ENCODE peak calls at places on chromosomes 1 and 21, in eight cellular contexts. One of them, this sample, is unnamed.

GRCh38 chr1:109788695-109789521 is 25.2 kb upstream of the EPS8L3 start:
- DNase-seq in HL-60: peak
- DNase-seq in vagina: no peak
- DNase-seq in stomach: peak
- DNase-seq in IMR-90: no peak
- DNase-seq in PC-3: peak
- DNase-seq in CD8-positive, alpha-beta T cell: no peak
- DNase-seq in cardiac muscle cell: peak
- DNase-seq in this sample: peak

GRCh38 chr1:24900985-24901781 is 28.9 kb downstream of the RUNX3 start:
- DNase-seq in HL-60: no peak
- DNase-seq in vagina: no peak
- DNase-seq in stomach: peak
- DNase-seq in IMR-90: no peak
- DNase-seq in PC-3: no peak
- DNase-seq in CD8-positive, alpha-beta T cell: no peak
- DNase-seq in cardiac muscle cell: no peak
- DNase-seq in this sample: peak

GRCh38 chr1:3192359-3192758 is 123.4 kb downstream of the PRDM16 start:
- DNase-seq in HL-60: no peak
- DNase-seq in vagina: no peak
- DNase-seq in stomach: peak
- DNase-seq in IMR-90: no peak
- DNase-seq in PC-3: no peak
- DNase-seq in CD8-positive, alpha-beta T cell: no peak
- DNase-seq in cardiac muscle cell: no peak
- DNase-seq in this sample: no peak

GRCh38 chr1:85200367-85200869 is 398 bp downstream of the SYDE2 start:
- DNase-seq in HL-60: no peak
- DNase-seq in vagina: no peak
- DNase-seq in stomach: peak
- DNase-seq in IMR-90: no peak
- DNase-seq in PC-3: no peak
- DNase-seq in CD8-positive, alpha-beta T cell: peak
- DNase-seq in cardiac muscle cell: peak
- DNase-seq in this sample: peak

GRCh38 chr1:39992229-39992628 is 37.3 kb downstream of the MFSD2A start:
- DNase-seq in HL-60: no peak
- DNase-seq in vagina: no peak
- DNase-seq in stomach: no peak
- DNase-seq in IMR-90: peak
- DNase-seq in PC-3: no peak
- DNase-seq in CD8-positive, alpha-beta T cell: no peak
- DNase-seq in cardiac muscle cell: no peak
- DNase-seq in this sample: no peak

GRCh38 chr1:77565321-77565720 is 117.1 kb downstream of the ZZZ3 start:
- DNase-seq in HL-60: no peak
- DNase-seq in vagina: no peak
- DNase-seq in stomach: no peak
- DNase-seq in IMR-90: no peak
- DNase-seq in PC-3: no peak
- DNase-seq in CD8-positive, alpha-beta T cell: no peak
- DNase-seq in cardiac muscle cell: no peak
- DNase-seq in this sample: no peak

GRCh38 chr1:37817481-37817880 is 9.5 kb upstream of the YRDC start:
- DNase-seq in HL-60: no peak
- DNase-seq in vagina: no peak
- DNase-seq in stomach: peak
- DNase-seq in IMR-90: peak
- DNase-seq in PC-3: no peak
- DNase-seq in CD8-positive, alpha-beta T cell: no peak
- DNase-seq in cardiac muscle cell: no peak
- DNase-seq in this sample: no peak

GRCh38 chr1:81340258-81340657 is 460.5 kb upstream of the ADGRL2 start:
- DNase-seq in HL-60: no peak
- DNase-seq in vagina: no peak
- DNase-seq in stomach: no peak
- DNase-seq in IMR-90: no peak
- DNase-seq in PC-3: no peak
- DNase-seq in CD8-positive, alpha-beta T cell: no peak
- DNase-seq in cardiac muscle cell: no peak
- DNase-seq in this sample: no peak

GRCh38 chr1:233269656-233270055 is 25.9 kb downstream of the PCNX2 start:
- DNase-seq in HL-60: no peak
- DNase-seq in vagina: no peak
- DNase-seq in stomach: no peak
- DNase-seq in IMR-90: peak
- DNase-seq in PC-3: no peak
- DNase-seq in CD8-positive, alpha-beta T cell: no peak
- DNase-seq in cardiac muscle cell: no peak
- DNase-seq in this sample: no peak

GRCh38 chr21:29145354-29145782 is 14.9 kb downstream of the MAP3K7CL start:
- DNase-seq in HL-60: no peak
- DNase-seq in vagina: no peak
- DNase-seq in stomach: no peak
- DNase-seq in IMR-90: peak
- DNase-seq in PC-3: peak
- DNase-seq in CD8-positive, alpha-beta T cell: no peak
- DNase-seq in cardiac muscle cell: no peak
- DNase-seq in this sample: no peak

GRCh38 chr1:18179009-18179408 is 71.4 kb downstream of the IGSF21 start:
- DNase-seq in HL-60: no peak
- DNase-seq in vagina: no peak
- DNase-seq in stomach: no peak
- DNase-seq in IMR-90: no peak
- DNase-seq in PC-3: no peak
- DNase-seq in CD8-positive, alpha-beta T cell: no peak
- DNase-seq in cardiac muscle cell: no peak
- DNase-seq in this sample: no peak

GRCh38 chr1:18178125-18178524 is 70.5 kb downstream of the IGSF21 start:
- DNase-seq in HL-60: no peak
- DNase-seq in vagina: no peak
- DNase-seq in stomach: no peak
- DNase-seq in IMR-90: no peak
- DNase-seq in PC-3: no peak
- DNase-seq in CD8-positive, alpha-beta T cell: no peak
- DNase-seq in cardiac muscle cell: no peak
- DNase-seq in this sample: no peak

GRCh38 chr1:18183477-18183974 is 75.9 kb downstream of the IGSF21 start:
- DNase-seq in HL-60: no peak
- DNase-seq in vagina: no peak
- DNase-seq in stomach: no peak
- DNase-seq in IMR-90: no peak
- DNase-seq in PC-3: no peak
- DNase-seq in CD8-positive, alpha-beta T cell: no peak
- DNase-seq in cardiac muscle cell: no peak
- DNase-seq in this sample: no peak

DNA sequence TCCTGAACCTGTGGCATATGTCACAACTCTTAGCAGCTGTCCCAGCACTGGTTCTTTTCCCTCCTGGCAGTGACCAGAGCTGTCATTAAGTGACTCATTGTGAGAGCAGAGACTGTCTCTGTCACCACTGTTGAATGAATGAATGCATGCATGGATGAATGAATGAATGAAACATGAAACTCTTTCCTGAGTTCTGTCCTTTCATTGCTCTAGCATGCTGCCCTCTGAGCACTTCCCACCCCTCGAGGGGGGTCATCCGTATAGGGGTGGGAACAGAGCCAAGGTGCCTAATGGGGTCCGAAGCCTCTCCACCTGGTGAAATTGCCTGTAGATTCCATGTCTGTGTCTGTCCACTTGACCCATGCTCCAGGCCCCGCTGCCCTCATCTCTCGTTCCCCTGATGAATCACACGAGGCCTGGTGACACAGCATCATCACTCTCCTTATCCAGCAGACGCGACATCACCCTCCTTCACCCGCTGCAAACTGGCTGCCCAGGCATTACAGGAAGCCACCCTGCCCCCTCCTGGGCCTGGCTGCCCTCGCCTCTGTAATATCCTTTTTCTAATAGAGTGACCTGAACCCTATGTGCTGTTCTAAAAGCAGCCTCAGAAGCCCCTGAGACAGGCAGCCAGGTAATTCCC is 75.0 kb downstream of the IGSF21 start:
- DNase-seq in HL-60: no peak
- DNase-seq in vagina: no peak
- DNase-seq in stomach: no peak
- DNase-seq in IMR-90: no peak
- DNase-seq in PC-3: no peak
- DNase-seq in CD8-positive, alpha-beta T cell: no peak
- DNase-seq in cardiac muscle cell: peak
- DNase-seq in this sample: no peak
- TF ChIP-seq CTCF in HL-60: no peak
- TF ChIP-seq CTCF in vagina: no peak
- TF ChIP-seq CTCF in stomach: no peak
- TF ChIP-seq CTCF in IMR-90: no peak
- TF ChIP-seq CTCF in PC-3: no peak
- TF ChIP-seq CTCF in CD8-positive, alpha-beta T cell: no peak
- TF ChIP-seq CTCF in cardiac muscle cell: no peak
- TF ChIP-seq CTCF in this sample: no peak

GRCh38 chr1:99766378-99766800 is at the start of gene FRRS1:
- DNase-seq in HL-60: peak
- DNase-seq in vagina: peak
- DNase-seq in stomach: peak
- DNase-seq in IMR-90: peak
- DNase-seq in PC-3: peak
- DNase-seq in CD8-positive, alpha-beta T cell: peak
- DNase-seq in cardiac muscle cell: peak
- DNase-seq in this sample: no peak
- H3K27ac ChIP-seq in HL-60: peak
- H3K27ac ChIP-seq in vagina: peak
- H3K27ac ChIP-seq in stomach: peak
- H3K27ac ChIP-seq in IMR-90: peak
- H3K27ac ChIP-seq in PC-3: peak
- H3K27ac ChIP-seq in CD8-positive, alpha-beta T cell: peak
- H3K27ac ChIP-seq in cardiac muscle cell: peak
- H3K27ac ChIP-seq in this sample: peak

DNA sequence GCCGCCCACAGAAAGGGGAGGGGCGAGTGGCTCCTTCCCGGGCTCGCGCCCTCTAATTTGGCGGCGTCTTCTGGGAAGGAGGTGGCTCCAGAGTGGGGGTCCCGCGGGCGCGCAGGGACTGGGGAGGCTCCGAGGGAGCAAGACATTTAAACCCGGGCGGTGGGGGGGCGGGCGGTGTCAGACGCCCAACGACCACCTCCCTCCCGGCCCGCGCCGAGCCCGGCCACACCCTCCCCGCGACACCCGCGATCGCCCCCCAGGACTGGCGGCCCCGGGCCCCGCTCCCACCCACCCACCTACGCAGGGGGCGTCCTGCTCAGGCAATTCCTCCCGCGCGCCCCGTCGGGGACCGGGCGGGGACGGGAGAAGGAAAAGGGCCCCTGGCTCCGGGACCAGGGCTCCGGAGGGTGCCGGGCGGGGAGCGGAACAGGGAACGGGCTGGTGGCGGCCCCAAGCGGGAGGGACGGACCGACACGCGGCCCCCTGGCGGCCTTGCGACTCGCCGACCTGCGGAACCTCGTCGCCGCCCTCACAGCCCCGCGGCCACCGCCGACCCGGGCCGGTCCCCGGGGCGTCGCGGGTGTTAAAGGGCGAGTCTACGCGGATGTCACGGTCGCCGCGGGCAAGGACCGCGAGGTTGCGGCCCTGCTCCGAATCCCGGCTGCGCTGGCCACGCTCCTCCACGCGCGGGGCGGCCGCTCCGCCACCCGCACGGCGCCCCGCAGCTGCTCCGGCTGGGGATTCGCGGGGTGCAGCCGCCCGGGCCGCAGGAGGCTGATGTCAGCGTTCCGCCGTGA is 94.0 kb upstream of the FMN2 start:
- DNase-seq in HL-60: no peak
- DNase-seq in vagina: no peak
- DNase-seq in stomach: no peak
- DNase-seq in IMR-90: no peak
- DNase-seq in PC-3: no peak
- DNase-seq in CD8-positive, alpha-beta T cell: no peak
- DNase-seq in cardiac muscle cell: peak
- DNase-seq in this sample: no peak
- H3K4me3 ChIP-seq in HL-60: no peak
- H3K4me3 ChIP-seq in vagina: no peak
- H3K4me3 ChIP-seq in stomach: peak
- H3K4me3 ChIP-seq in IMR-90: peak
- H3K4me3 ChIP-seq in PC-3: peak
- H3K4me3 ChIP-seq in CD8-positive, alpha-beta T cell: no peak
- H3K4me3 ChIP-seq in cardiac muscle cell: peak
- H3K4me3 ChIP-seq in this sample: peak

DNA sequence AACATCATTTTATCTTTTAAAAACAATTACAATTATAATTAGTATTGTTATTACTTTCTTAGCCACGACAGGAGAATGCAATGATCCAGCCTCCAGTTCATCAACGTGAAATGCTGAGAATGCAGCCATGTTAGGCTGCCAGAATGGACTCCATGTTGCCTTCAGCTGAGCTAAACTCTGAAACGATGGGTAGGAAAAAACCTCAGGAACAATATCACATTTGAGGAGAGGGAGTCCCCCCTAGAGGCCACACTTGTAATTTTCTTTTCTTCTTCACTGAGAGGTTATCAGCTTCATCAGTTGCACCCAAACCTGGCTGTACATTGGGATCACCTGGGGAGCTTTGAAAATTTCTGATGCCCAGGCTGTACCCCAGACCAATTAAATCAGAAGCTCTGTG is 34.6 kb upstream of the DNAH14 start:
- DNase-seq in HL-60: no peak
- DNase-seq in vagina: no peak
- DNase-seq in stomach: no peak
- DNase-seq in IMR-90: peak
- DNase-seq in PC-3: peak
- DNase-seq in CD8-positive, alpha-beta T cell: no peak
- DNase-seq in cardiac muscle cell: no peak
- DNase-seq in this sample: no peak
- TF ChIP-seq CTCF in HL-60: no peak
- TF ChIP-seq CTCF in vagina: no peak
- TF ChIP-seq CTCF in stomach: no peak
- TF ChIP-seq CTCF in IMR-90: no peak
- TF ChIP-seq CTCF in PC-3: peak
- TF ChIP-seq CTCF in CD8-positive, alpha-beta T cell: no peak
- TF ChIP-seq CTCF in cardiac muscle cell: no peak
- TF ChIP-seq CTCF in this sample: no peak